ENCODE peak calls at places on chromosomes 12 and 14, in ten cellular contexts. G is chondrocyte; L is stomach; F is fibroblast of villous mesenchyme; M is NCI-H69; W is activated CD4-positive, alpha-beta T cell treated with anti-CD3 and anti-CD28 coated beads, Interleukin-2, amount 50 U/mL, for 48 hours; T is EL; C is hippocampal formation; X is stimulated activated effector memory CD8-positive, alpha-beta T cell treated with anti-CD3 and anti-CD28 coated beads, Interleukin-12 subunit alpha, Interleukin-12 subunit beta, amount 100 ng/mL, for 72 hours; V is stimulated activated CD8-positive, alpha-beta memory T cell treated with anti-CD3 and anti-CD28 coated beads, Interleukin-15, amount 100 ng/mL, for 24 hours. O is an unnamed sample.

GRCh38 chr12:104172564-104172935 is 34.5 kb upstream of the NFYB start:
- DNase-seq in F (no peak), T (no peak), M (peak; percentile 15), W (no peak), C (no peak), L (no peak), G (no peak), V (no peak), X (no peak), O (no peak)

GRCh38 chr12:85036241-85036707 is at the start of the genes LRRIQ1 and TSPAN19:
- DNase-seq in G (peak; percentile 69), W (peak; percentile 21), V (no peak), L (peak; percentile 62), M (peak; percentile 97), T (peak; percentile 66), F (peak; percentile 66), X (no peak), C (peak; percentile 53), O (peak; percentile 93)

GRCh38 chr12:29710104-29710503 is 73.6 kb downstream of the TMTC1 start:
- DNase-seq in X (no peak), G (no peak), V (no peak), L (no peak), T (no peak), M (peak; percentile 70), F (no peak), W (no peak), C (peak; percentile 16), O (no peak)

GRCh38 chr14:76697246-76697645 is 64.0 kb upstream of the VASH1 start:
- DNase-seq in X (no peak), V (no peak), L (no peak), W (no peak), T (no peak), C (no peak), F (no peak), M (no peak), G (no peak), O (no peak)

GRCh38 chr14:50964683-50965390 is 20.6 kb upstream of the PYGL start:
- DNase-seq in G (no peak), X (no peak), M (peak; percentile 85), T (peak; percentile 91), L (peak; percentile 54), W (no peak), C (peak; percentile 8), F (peak; percentile 98), V (no peak), O (peak; percentile 67)

GRCh38 chr14:74299061-74299545 is 3.6 kb downstream of the ABCD4 start:
- DNase-seq in G (no peak), C (no peak), M (no peak), T (peak; percentile 53), L (no peak), V (no peak), X (no peak), W (no peak), F (peak; percentile 24), O (no peak)

GRCh38 chr12:92629349-92630065 is 73.3 kb upstream of the PLEKHG7 start:
- DNase-seq in V (no peak), M (peak; percentile 83), W (no peak), F (peak; percentile 53), L (peak; percentile 31), X (no peak), C (no peak), T (peak; percentile 25), G (no peak), O (peak; percentile 48)

GRCh38 chr14:22333408-22334274 is 255.4 kb downstream of the DAD1 start:
- DNase-seq in T (peak; percentile 43), M (peak; percentile 76), W (no peak), C (no peak), X (no peak), L (peak; percentile 30), G (no peak), F (peak; percentile 81), V (no peak), O (peak; percentile 32)

GRCh38 chr12:108806921-108807320 is 50.5 kb downstream of the SSH1 start:
- DNase-seq in F (no peak), V (no peak), C (no peak), M (no peak), W (no peak), L (no peak), G (peak; percentile 63), T (no peak), X (no peak), O (no peak)

GRCh38 chr14:91230363-91231035 is 14.0 kb downstream of the GPR68 start:
- DNase-seq in M (no peak), C (no peak), T (peak; percentile 46), X (no peak), L (no peak), W (no peak), G (no peak), V (no peak), F (no peak), O (no peak)

GRCh38 chr12:62434504-62435336 is 31.9 kb upstream of the MON2 start:
- DNase-seq in C (no peak), X (no peak), G (no peak), T (peak; percentile 12), F (no peak), M (peak; percentile 59), W (peak; percentile 2), V (no peak), L (peak; percentile 29), O (no peak)

GRCh38 chr12:50110762-50111416 is 1.1 kb upstream of the COX14 start:
- DNase-seq in L (peak; percentile 78), W (peak; percentile 13), F (peak; percentile 56), X (peak; percentile 9), T (peak; percentile 65), C (no peak), V (no peak), G (peak; percentile 82), M (peak; percentile 60), O (no peak)

GRCh38 chr14:64707661-64708060 is 3.4 kb downstream of the PLEKHG3 start:
- DNase-seq in M (no peak), G (no peak), V (no peak), W (no peak), T (peak; percentile 81), X (no peak), C (no peak), L (no peak), F (peak; percentile 89), O (no peak)

GRCh38 chr12:14841761-14842160 is 1.6 kb downstream of the ART4 start:
- DNase-seq in F (peak; percentile 42), V (no peak), L (no peak), T (peak; percentile 86), C (no peak), M (no peak), G (no peak), W (no peak), X (no peak), O (no peak)

GRCh38 chr14:68458840-68459469 is 333.9 kb downstream of the ZFP36L1 start:
- DNase-seq in W (no peak), V (no peak), G (no peak), L (peak; percentile 72), X (no peak), F (peak; percentile 91), T (peak; percentile 84), C (no peak), M (peak; percentile 96), O (peak; percentile 4)

GRCh38 chr14:104420990-104421389 is 158.6 kb upstream of the C14orf180 start:
- DNase-seq in V (no peak), T (no peak), W (no peak), L (no peak), M (no peak), X (no peak), G (no peak), F (no peak), C (no peak), O (no peak)

O was measured in COR-L47.